ENCODE peak calls at places on chromosomes 2 and 18, in eight cellular contexts. U is colonic mucosa, L is bronchial epithelial cell, O is adrenal gland, W is tibial artery, D is transverse colon, G is Caco-2, K is uterus. R is an unnamed sample. For H3K36me3, the result is how much of the 10 kb centered on the place peaks cover.

GRCh38 chr2:109703076-109703475 is 88.9 kb downstream of the SOWAHC start:
- DNase-seq in U (no peak), L (peak), O (no peak), W (no peak), D (no peak), G (no peak), K (no peak), R (no peak)

GRCh38 chr2:199875400-199875799 is 24.4 kb upstream of the FTCDNL1 start:
- DNase-seq in U (no peak), L (no peak), O (no peak), W (no peak), D (no peak), G (no peak), K (no peak), R (no peak)

GRCh38 chr2:220708366-220708765 is 863.7 kb downstream of the EPHA4 start:
- DNase-seq in U (no peak), L (no peak), O (no peak), W (no peak), D (no peak), G (no peak), K (no peak), R (peak)

GRCh38 chr2:27307545-27308358 is 493 bp downstream of the UCN start:
- DNase-seq in U (no peak), L (no peak), O (no peak), W (no peak), D (no peak), G (no peak), K (no peak), R (no peak)

GRCh38 chr2:110115291-110116032 is at the start of gene MALL:
- DNase-seq in U (peak), L (peak), O (no peak), W (no peak), D (peak), G (peak), K (no peak), R (no peak)

GRCh38 chr2:109031481-109032228 is 42.6 kb upstream of the EDAR start:
- DNase-seq in U (peak), L (peak), O (peak), W (no peak), D (peak), G (no peak), K (peak), R (peak)

GRCh38 chr2:178074123-178075005 is 1.8 kb upstream of the PDE11A start:
- DNase-seq in U (no peak), L (no peak), O (no peak), W (no peak), D (no peak), G (no peak), K (no peak), R (no peak)

GRCh38 chr2:204680576-204680975 is 135.3 kb downstream of the PARD3B start:
- DNase-seq in U (no peak), L (no peak), O (no peak), W (no peak), D (no peak), G (no peak), K (no peak), R (no peak)

GRCh38 chr18:77207540-77207939 is 42.1 kb upstream of the GALR1 start:
- DNase-seq in U (peak), L (peak), O (peak), W (peak), D (peak), G (no peak), K (peak), R (peak)

GRCh38 chr2:187504312-187504921 is 49.8 kb downstream of the TFPI start:
- DNase-seq in U (no peak), L (no peak), O (no peak), W (no peak), D (no peak), G (no peak), K (no peak), R (no peak)

GRCh38 chr18:33034941-33035340 is 262.1 kb upstream of the KLHL14 start:
- DNase-seq in U (no peak), L (peak), O (no peak), W (no peak), D (no peak), G (no peak), K (no peak), R (no peak)

GRCh38 chr18:62109676-62110075 is 77.2 kb downstream of the PIGN start:
- DNase-seq in U (no peak), L (no peak), O (no peak), W (no peak), D (no peak), G (no peak), K (no peak), R (peak)

GRCh38 chr2:7456762-7457161 is 539.5 kb downstream of the RNF144A start:
- DNase-seq in U (no peak), L (no peak), O (peak), W (no peak), D (no peak), G (no peak), K (no peak), R (no peak)

GRCh38 chr2:168147858-168148794 is 99.3 kb downstream of the STK39 start:
- DNase-seq in U (no peak), L (no peak), O (no peak), W (no peak), D (no peak), G (no peak), K (no peak), R (no peak)

GRCh38 chr2:96308248-96308647 is 2.9 kb upstream of the SNRNP200 start:
- DNase-seq in U (no peak), L (no peak), O (no peak), W (no peak), D (no peak), G (no peak), K (no peak), R (no peak)

GRCh38 chr2:41042343-41042742 is 590.5 kb upstream of the SLC8A1 start:
- DNase-seq in U (no peak), L (peak), O (no peak), W (no peak), D (no peak), G (no peak), K (no peak), R (no peak)

GRCh38 chr2:101027852-101028251 is 25.8 kb downstream of the RPL31 start:
- DNase-seq in U (no peak), L (no peak), O (no peak), W (no peak), D (no peak), G (no peak), K (no peak), R (no peak)

GRCh38 chr18:12741351-12741750 is 38.5 kb downstream of the PSMG2 start:
- DNase-seq in U (no peak), L (peak), O (no peak), W (no peak), D (no peak), G (no peak), K (no peak), R (no peak)

GRCh38 chr2:45115181-45115580 is 105.9 kb upstream of the SIX2 start:
- DNase-seq in U (no peak), L (no peak), O (no peak), W (no peak), D (no peak), G (no peak), K (no peak), R (no peak)

GRCh38 chr2:43745457-43745856 is 28.4 kb upstream of the DYNC2LI1 start:
- DNase-seq in U (no peak), L (no peak), O (no peak), W (no peak), D (no peak), G (no peak), K (no peak), R (no peak)

GRCh38 chr18:69845588-69846506 is 101.8 kb downstream of the CD226 start:
- DNase-seq in U (peak), L (peak), O (no peak), W (no peak), D (peak), G (no peak), K (no peak), R (no peak)

GRCh38 chr2:23359631-23360567 is 25.1 kb upstream of the KLHL29 start:
- DNase-seq in U (no peak), L (no peak), O (no peak), W (no peak), D (no peak), G (no peak), K (no peak), R (no peak)

GRCh38 chr2:43224131-43224570 is 2.3 kb downstream of the ZFP36L2 start:
- DNase-seq in U (peak), L (peak), O (peak), W (peak), D (peak), G (peak), K (peak), R (peak)

GRCh38 chr18:25517881-25518715 is 166.1 kb upstream of the ZNF521 start:
- DNase-seq in U (no peak), L (no peak), O (no peak), W (no peak), D (no peak), G (no peak), K (no peak), R (peak)

GRCh38 chr2:128233790-128234395 is 84.8 kb downstream of the HS6ST1 start:
- DNase-seq in U (no peak), L (no peak), O (no peak), W (no peak), D (no peak), G (no peak), K (no peak), R (no peak)

GRCh38 chr2:157192445-157193423 is 64.8 kb upstream of the GALNT5 start:
- DNase-seq in U (no peak), L (no peak), O (no peak), W (no peak), D (no peak), G (no peak), K (no peak), R (no peak)

GRCh38 chr18:11165952-11166351 is 16.6 kb upstream of the PIEZO2 start:
- DNase-seq in U (no peak), L (no peak), O (no peak), W (no peak), D (no peak), G (no peak), K (no peak), R (no peak)

GRCh38 chr18:53785811-53786210 is 438.7 kb downstream of the MBD2 start:
- DNase-seq in U (no peak), L (no peak), O (no peak), W (no peak), D (no peak), G (no peak), K (no peak), R (no peak)

GRCh38 chr2:222523783-222524544 is 99.6 kb downstream of the SGPP2 start:
- DNase-seq in U (no peak), L (peak), O (no peak), W (no peak), D (no peak), G (no peak), K (no peak), R (no peak)

DNA sequence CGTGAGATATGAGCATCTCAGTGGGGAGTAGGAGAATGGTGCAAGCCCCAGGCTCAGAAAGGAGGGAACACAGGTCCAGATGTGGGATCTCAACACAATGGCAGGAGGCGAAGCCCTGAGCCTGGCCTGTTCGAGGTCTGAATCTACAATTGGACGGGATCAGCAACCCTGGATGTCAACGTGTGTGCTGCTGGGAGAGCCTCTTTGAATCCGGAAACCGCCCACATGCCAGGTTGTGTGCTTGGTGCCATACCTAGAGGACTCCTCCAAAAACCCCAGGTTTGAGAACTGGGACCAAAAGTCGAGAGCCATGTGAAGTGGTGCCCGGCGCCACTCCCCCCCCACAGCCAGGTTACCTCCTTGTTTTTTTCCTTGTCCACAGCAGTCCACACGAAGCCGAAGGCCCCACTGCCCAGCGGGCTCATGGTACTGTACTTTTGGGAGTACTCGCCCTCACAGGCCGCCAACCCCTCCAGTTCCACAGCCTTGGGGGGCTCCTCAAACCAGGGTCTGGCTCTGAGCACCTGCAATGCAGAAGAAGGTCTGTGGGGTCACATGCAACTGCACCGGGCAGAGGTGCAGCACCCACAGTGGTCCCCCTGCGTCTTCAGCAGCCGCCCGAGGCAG is 20.4 kb upstream of the MTERF4 start:
- DNase-seq in U (no peak), L (no peak), O (no peak), W (peak), D (no peak), G (no peak), K (no peak), R (no peak)
- H3K36me3 ChIP-seq in U (under half), L (under half), O (under half), W (under half), D (under half), G (under half), K (under half), R (under half)

DNA sequence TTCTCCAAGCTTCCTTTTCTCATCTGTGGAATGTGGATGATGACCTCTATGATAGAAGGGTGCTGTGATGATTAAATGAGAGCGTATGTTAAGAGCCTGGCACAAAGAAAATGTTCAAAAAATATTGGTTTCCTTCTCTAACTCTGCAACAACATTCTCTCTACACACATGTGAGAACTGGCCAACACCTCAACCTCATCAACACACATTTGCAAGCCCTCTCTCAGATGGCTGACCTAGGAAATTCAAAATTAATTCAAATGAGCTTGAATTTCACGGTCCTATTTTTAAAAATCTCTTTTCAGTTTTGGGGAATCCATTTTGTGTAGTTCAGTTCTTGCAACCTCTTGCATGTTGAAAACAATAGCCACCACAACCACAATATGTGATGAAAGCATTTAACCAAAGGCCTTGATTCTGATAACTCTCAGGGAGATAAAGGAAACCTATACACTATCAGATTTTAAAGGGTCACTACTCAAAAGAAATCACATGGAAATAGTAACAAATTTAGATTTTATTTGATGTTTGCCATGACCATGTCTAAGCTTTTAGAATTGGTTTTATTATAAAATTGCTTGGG is 16.7 kb upstream of the NABP1 start:
- DNase-seq in U (no peak), L (no peak), O (no peak), W (no peak), D (no peak), G (no peak), K (no peak), R (no peak)
- H3K4me3 ChIP-seq in U (no peak), L (no peak), O (no peak), W (no peak), D (no peak), G (no peak), K (no peak), R (no peak)

DNA sequence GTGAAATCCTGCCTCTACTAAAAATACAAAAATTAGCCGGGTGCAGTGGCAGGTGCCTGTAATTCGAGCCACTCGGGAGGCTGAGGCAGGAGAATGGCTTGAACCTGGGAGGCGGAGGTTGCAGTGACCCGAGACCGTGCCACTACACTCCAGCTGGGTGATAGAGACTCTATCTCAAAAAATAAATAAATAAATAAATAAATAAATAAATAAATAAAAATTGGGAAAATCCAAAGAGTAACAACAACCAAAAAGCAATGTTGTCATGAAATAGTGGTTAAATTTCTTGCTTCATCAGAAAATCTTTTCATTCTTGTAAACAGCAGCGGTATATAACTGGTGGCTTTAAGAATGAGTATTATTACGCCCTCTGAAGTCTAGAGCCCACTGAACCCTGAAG is 54.4 kb downstream of the HEATR5B start:
- DNase-seq in U (no peak), L (no peak), O (no peak), W (no peak), D (no peak), G (no peak), K (no peak), R (no peak)
- H3K36me3 ChIP-seq in U (under half), L (under half), O (under half), W (under half), D (under half), G (under half), K (under half), R (under half)

GRCh38 chr2:176931588-176932563 is 280.7 kb upstream of the HNRNPA3 start:
- DNase-seq in U (no peak), L (peak), O (no peak), W (no peak), D (no peak), G (no peak), K (no peak), R (no peak)
- H3K4me3 ChIP-seq in U (no peak), L (no peak), O (no peak), W (no peak), D (no peak), G (no peak), K (no peak), R (no peak)

GRCh38 chr2:219613671-219614070 is 13.8 kb upstream of the SLC4A3 start:
- DNase-seq in U (no peak), L (no peak), O (no peak), W (no peak), D (no peak), G (no peak), K (no peak), R (no peak)
- H3K36me3 ChIP-seq in U (under half), L (under half), O (under half), W (under half), D (under half), G (under half), K (under half), R (under half)